ENCODE peak calls at places on chromosomes 12 and 14, in nine cellular contexts. K, I, O, P, G, T, Y, R and F are unnamed samples.

GRCh38 chr14:52077261-52077984 is 8.6 kb upstream of the NID2 start:
- DNase-seq in K (no peak), I (no peak), O (no peak), P (no peak), G (no peak), T (no peak), Y (no peak), R (no peak), F (no peak)

GRCh38 chr14:32657081-32657480 is 281.6 kb upstream of the NPAS3 start:
- DNase-seq in K (no peak), I (no peak), O (peak), P (peak), G (no peak), T (no peak), Y (no peak), R (no peak), F (no peak)

GRCh38 chr12:6570264-6570887 is 2.3 kb upstream of the NOP2 start:
- DNase-seq in K (peak), I (peak), O (no peak), P (peak), G (peak), T (peak), Y (peak), R (peak), F (peak)

GRCh38 chr14:21734457-21735074 is 60.9 kb upstream of the OR4E1 start:
- DNase-seq in K (peak), I (no peak), O (no peak), P (peak), G (no peak), T (peak), Y (no peak), R (peak), F (peak)

GRCh38 chr14:54220122-54220691 is 176.6 kb upstream of the CDKN3 start:
- DNase-seq in K (no peak), I (no peak), O (no peak), P (no peak), G (no peak), T (peak), Y (peak), R (no peak), F (peak)

GRCh38 chr12:131287938-131288797 is 334.5 kb downstream of the ADGRD1 start:
- DNase-seq in K (no peak), I (no peak), O (no peak), P (no peak), G (peak), T (no peak), Y (no peak), R (no peak), F (no peak)

GRCh38 chr12:51951199-51951842 is at the start of gene ACVR1B:
- DNase-seq in K (peak), I (peak), O (peak), P (peak), G (peak), T (peak), Y (peak), R (peak), F (peak)

GRCh38 chr12:103806807-103807206 is 34.2 kb downstream of the NT5DC3 start:
- DNase-seq in K (no peak), I (no peak), O (no peak), P (peak), G (no peak), T (no peak), Y (no peak), R (no peak), F (no peak)

GRCh38 chr12:113091506-113091905 is 35.0 kb downstream of the DTX1 start:
- DNase-seq in K (no peak), I (no peak), O (no peak), P (no peak), G (no peak), T (no peak), Y (no peak), R (no peak), F (no peak)

GRCh38 chr14:77620222-77620865 is 3.9 kb upstream of the SPTLC2 start:
- DNase-seq in K (no peak), I (no peak), O (no peak), P (no peak), G (no peak), T (no peak), Y (no peak), R (no peak), F (no peak)

GRCh38 chr12:100165356-100165755 is 22.7 kb upstream of the BLTP3B start:
- DNase-seq in K (no peak), I (no peak), O (no peak), P (no peak), G (no peak), T (no peak), Y (no peak), R (no peak), F (no peak)

GRCh38 chr12:100159391-100160104 is 16.9 kb upstream of the BLTP3B start:
- DNase-seq in K (no peak), I (no peak), O (no peak), P (no peak), G (no peak), T (no peak), Y (no peak), R (no peak), F (no peak)

GRCh38 chr12:100164153-100164704 is 21.6 kb upstream of the BLTP3B start:
- DNase-seq in K (no peak), I (no peak), O (no peak), P (no peak), G (no peak), T (no peak), Y (no peak), R (no peak), F (no peak)

GRCh38 chr12:100166232-100166631 is 23.6 kb upstream of the BLTP3B start:
- DNase-seq in K (no peak), I (no peak), O (no peak), P (no peak), G (no peak), T (no peak), Y (no peak), R (no peak), F (no peak)

DNA sequence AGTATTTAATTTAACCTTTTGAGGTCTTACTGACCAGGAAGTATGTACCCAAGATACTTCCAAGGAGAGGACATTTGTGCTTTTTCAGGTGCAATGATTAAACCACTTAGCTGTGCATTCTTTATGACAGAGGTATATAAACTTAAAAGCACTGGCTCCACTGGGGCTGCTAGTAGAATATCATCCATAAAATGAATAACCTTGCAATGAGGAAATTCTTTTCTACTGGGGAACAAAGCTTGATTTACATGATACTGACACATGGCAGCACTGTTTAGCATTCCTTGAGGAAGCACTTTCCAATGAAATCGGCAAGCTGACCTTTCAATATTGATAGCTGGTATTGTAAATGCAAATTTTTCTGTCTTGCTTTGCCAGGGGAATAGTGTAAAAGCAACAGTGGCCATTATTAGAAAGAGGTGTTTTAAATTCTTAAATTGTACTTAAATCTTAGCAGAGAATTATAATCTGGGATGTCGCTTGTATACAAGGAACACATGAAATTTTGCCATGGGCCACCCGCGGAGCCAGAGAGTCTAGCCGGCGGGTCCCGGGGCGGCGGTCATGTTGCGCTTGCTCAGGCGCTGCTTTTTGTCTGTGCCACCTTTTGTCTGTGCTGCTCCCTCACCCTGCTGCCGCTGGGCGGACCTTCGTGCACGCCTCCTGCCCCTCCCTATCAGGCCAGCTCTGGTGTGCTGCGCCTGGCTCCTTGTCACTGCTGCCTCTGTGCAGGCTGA is 20.9 kb upstream of the BLTP3B start:
- DNase-seq in K (no peak), I (peak), O (peak), P (peak), G (peak), T (peak), Y (peak), R (peak), F (peak)
- TF ChIP-seq CTCF in K (no peak), I (peak), O (no peak), P (no peak), G (peak), T (peak), Y (peak), R (no peak), F (no peak)

DNA sequence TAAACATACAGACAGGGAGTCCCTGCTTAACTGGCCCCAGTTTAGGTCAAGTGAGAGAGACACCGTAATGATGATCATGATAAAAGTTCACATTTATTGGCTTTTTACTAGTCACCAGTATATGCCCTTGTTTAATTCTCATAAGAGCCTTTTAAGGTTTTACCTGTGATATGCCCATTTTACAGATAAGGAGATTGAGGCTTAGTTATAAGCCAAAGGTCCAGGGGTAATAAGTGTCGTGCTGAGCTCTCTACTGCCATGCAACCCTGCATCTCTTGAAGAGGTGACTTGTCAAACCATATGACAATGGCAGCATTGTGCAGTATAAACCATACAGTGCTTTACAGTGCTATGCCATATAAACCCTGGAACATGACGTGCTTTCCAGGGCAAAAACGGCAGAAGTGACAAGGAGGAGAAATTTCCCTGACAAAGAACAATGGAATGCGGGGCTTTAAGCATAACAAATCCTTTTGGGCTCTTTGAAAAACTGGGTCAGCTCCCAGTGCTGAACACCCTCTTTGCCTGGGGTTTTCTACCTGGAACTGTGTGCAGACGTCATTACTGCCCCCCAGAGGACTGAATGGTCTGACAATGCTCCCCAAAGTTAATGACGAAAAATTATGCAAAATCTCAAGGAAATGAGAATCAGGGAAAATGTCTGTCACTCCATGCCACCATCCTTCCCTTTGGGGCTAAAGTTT is 59.7 kb upstream of the C14orf132 start:
- DNase-seq in K (peak), I (no peak), O (no peak), P (no peak), G (no peak), T (no peak), Y (peak), R (no peak), F (no peak)
- TF ChIP-seq CTCF in K (peak), I (no peak), O (no peak), P (no peak), G (no peak), T (peak), Y (peak), R (no peak), F (no peak)

DNA sequence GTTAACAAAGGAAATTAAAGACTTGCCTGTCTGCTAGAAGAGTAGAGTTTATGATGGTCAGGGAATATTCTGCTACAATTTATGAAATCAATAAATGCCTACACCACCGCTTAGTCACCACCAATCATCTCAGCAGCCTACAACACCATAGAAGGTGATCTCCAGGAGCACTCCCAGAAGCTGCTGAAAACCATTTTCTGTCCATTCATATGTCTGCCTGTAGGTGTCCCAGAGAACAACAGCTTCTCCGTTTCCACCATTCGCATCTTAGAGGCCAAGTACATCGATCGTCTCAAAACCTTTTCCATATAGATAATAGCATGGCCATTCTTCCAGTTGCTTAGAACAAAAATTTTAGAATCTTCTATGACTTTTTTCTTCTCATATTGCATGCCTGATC is 303.4 kb downstream of the KCNC2 start:
- DNase-seq in K (no peak), I (no peak), O (no peak), P (no peak), G (no peak), T (no peak), Y (no peak), R (no peak), F (no peak)
- TF ChIP-seq CTCF in K (no peak), I (no peak), O (no peak), P (no peak), G (no peak), T (no peak), Y (peak), R (no peak), F (no peak)

DNA sequence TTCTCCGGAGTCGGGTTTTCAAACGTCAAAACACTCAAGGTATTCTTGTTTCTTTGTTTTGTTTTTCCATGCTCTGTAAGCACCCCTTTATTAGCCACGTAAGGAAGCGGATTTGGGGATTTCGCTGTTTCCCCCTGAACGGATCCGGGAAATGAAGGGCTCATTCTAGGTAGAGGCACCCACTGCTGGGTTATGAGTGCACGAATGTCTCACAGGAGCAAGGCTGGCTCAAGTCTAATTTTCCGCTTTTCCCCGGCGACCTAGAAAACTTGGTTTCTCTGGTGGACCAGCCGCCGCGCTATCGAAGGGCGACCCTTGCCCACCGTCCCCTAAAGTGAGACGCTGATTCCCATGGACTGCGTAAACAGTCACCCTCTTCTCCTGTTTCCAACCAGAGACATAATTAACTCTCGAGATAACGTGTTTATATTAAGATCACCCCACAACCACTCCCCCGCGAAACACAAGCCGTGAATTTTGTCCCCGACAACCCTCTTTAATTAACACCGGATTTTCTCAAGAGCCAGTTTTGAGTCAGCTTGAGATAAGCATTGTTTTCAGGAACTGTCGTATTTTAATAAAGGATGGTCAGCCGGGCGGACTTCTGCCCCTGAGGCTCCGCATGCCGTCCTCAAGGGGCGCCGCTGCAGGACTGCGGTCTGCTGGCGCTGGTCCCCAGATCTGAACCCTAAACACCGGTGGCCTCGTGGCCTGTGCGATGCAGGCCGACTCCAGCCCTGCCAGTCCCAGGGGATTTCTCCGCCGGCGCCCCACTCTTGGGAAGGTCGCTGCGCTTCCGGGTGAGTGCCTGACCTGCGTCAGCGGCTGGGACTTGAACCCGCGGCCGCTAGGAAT is 523 bp upstream of the ABCC9 start:
- DNase-seq in K (peak), I (no peak), O (peak), P (peak), G (peak), T (peak), Y (peak), R (no peak), F (peak)
- TF ChIP-seq CTCF in K (peak), I (peak), O (no peak), P (peak), G (peak), T (peak), Y (peak), R (no peak), F (no peak)

GRCh38 chr14:101318271-101318670 is 243.0 kb upstream of the DIO3 start:
- DNase-seq in K (no peak), I (no peak), O (no peak), P (no peak), G (no peak), T (no peak), Y (no peak), R (no peak), F (no peak)
- TF ChIP-seq CTCF in K (no peak), I (no peak), O (no peak), P (no peak), G (no peak), T (no peak), Y (no peak), R (no peak), F (no peak)

GRCh38 chr12:14364583-14365271 is 755 bp upstream of the ATF7IP start:
- DNase-seq in K (no peak), I (no peak), O (no peak), P (peak), G (no peak), T (no peak), Y (no peak), R (no peak), F (no peak)

GRCh38 chr12:14367097-14367661 is 1.7 kb downstream of the ATF7IP start:
- DNase-seq in K (no peak), I (no peak), O (no peak), P (peak), G (no peak), T (no peak), Y (no peak), R (no peak), F (peak)

GRCh38 chr12:14366211-14366762 is 805 bp downstream of the ATF7IP start:
- DNase-seq in K (no peak), I (no peak), O (no peak), P (peak), G (no peak), T (no peak), Y (no peak), R (no peak), F (no peak)

GRCh38 chr12:14362347-14362746 is 3.1 kb upstream of the ATF7IP start:
- DNase-seq in K (no peak), I (no peak), O (no peak), P (no peak), G (no peak), T (no peak), Y (no peak), R (no peak), F (peak)

DNA sequence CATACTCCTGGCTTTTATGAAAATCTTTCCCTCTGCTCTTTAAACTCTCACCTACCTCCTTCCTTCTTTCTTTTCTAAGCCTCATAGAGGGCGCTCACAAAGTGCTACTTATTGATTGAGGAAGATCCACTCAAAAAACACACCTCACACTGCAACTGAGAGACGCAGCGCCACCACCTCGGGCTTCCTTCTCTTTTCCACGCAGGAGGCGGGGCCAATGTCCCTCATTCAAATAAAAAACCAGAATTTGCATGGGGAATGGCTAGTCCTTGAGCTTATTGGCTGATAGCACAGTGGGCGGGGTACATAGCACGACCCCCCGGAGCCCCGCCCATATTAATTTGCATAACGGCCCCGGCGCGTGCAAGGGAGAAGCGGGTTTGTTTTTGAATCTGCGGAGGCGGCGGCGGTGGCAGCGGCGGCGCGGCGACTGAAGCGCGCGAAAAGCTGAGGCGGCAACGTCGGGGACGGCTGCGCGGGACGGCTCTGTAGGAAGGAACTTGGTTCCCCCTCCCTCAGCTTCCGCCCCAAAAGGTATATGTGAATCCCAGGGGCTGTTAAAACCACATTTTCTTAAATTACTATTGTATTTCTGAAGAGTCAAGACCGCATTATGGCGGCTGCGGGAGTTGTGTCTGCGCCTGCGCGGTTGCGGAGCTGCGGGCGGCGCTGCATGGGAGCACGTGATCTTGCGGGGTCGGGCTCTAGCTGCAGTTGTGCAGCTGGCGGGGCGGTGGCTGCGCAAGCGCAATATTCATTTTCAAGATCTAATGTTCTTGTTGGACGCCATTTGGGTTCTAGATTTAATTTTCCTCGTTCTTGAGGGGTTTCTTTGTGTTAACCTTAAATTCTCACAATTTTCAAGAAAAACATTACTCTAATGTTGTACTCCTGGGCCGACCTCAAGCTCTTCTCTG is at the start of gene ATF7IP:
- DNase-seq in K (peak), I (peak), O (peak), P (peak), G (peak), T (peak), Y (peak), R (peak), F (peak)
- TF ChIP-seq CTCF in K (no peak), I (peak), O (no peak), P (peak), G (peak), T (no peak), Y (peak), R (no peak), F (peak)

GRCh38 chr14:106518054-106518943 is 991.9 kb downstream of the TMEM121 start:
- DNase-seq in K (peak), I (peak), O (no peak), P (no peak), G (peak), T (no peak), Y (no peak), R (peak), F (peak)
- TF ChIP-seq CTCF in K (peak), I (peak), O (no peak), P (no peak), G (peak), T (no peak), Y (no peak), R (no peak), F (peak)

GRCh38 chr14:65100905-65101541 is 1.3 kb downstream of the MAX start:
- DNase-seq in K (no peak), I (no peak), O (no peak), P (peak), G (no peak), T (no peak), Y (no peak), R (no peak), F (no peak)

GRCh38 chr14:65104791-65105190 is 2.5 kb upstream of the MAX start:
- DNase-seq in K (no peak), I (no peak), O (no peak), P (no peak), G (no peak), T (no peak), Y (no peak), R (no peak), F (no peak)

GRCh38 chr14:65102441-65103149 is at the start of gene MAX:
- DNase-seq in K (peak), I (peak), O (peak), P (peak), G (peak), T (peak), Y (peak), R (peak), F (peak)

GRCh38 chr14:65101631-65102440 is 481 bp downstream of the MAX start:
- DNase-seq in K (peak), I (peak), O (peak), P (no peak), G (peak), T (peak), Y (peak), R (peak), F (no peak)

GRCh38 chr14:65103150-65103760 is 938 bp upstream of the MAX start:
- DNase-seq in K (peak), I (no peak), O (no peak), P (peak), G (no peak), T (no peak), Y (no peak), R (peak), F (peak)
- TF ChIP-seq CTCF in K (peak), I (no peak), O (no peak), P (peak), G (peak), T (no peak), Y (peak), R (no peak), F (no peak)

GRCh38 chr12:56029666-56030293 is 8.9 kb downstream of the IKZF4 start:
- DNase-seq in K (peak), I (no peak), O (no peak), P (peak), G (no peak), T (peak), Y (peak), R (peak), F (peak)
- TF ChIP-seq CTCF in K (peak), I (peak), O (no peak), P (peak), G (peak), T (peak), Y (peak), R (peak), F (peak)

GRCh38 chr12:31589896-31590729 is 823 bp downstream of the DENND5B start:
- DNase-seq in K (peak), I (peak), O (peak), P (peak), G (peak), T (peak), Y (peak), R (peak), F (peak)
- TF ChIP-seq CTCF in K (no peak), I (no peak), O (no peak), P (no peak), G (no peak), T (no peak), Y (peak), R (no peak), F (no peak)